ENCODE peak calls at places on chromosomes 4 and X, in seven cellular contexts. B, V, I, W, A, H and O are unnamed samples.

GRCh38 chrX:128759177-128759576 is 707.0 kb upstream of the ACTRT1 start:
- DNase-seq in B (no peak), V (no peak), I (no peak), W (no peak), A (no peak), H (no peak), O (no peak)

GRCh38 chr4:136505020-136505419 is 1027.3 kb downstream of the PCDH18 start:
- DNase-seq in B (no peak), V (no peak), I (no peak), W (no peak), A (no peak), H (no peak), O (no peak)

GRCh38 chr4:80475781-80476180 is 140.3 kb downstream of the CFAP299 start:
- DNase-seq in B (no peak), V (no peak), I (no peak), W (no peak), A (no peak), H (no peak), O (no peak)

GRCh38 chr4:151029537-151029936 is 14.5 kb upstream of the LRBA start:
- DNase-seq in B (no peak), V (no peak), I (no peak), W (no peak), A (no peak), H (no peak), O (no peak)

GRCh38 chr4:19532120-19532848 is 719.4 kb upstream of the SLIT2 start:
- DNase-seq in B (no peak), V (no peak), I (no peak), W (no peak), A (no peak), H (no peak), O (no peak)

GRCh38 chr4:151667025-151667424 is 93.8 kb downstream of the GATB start:
- DNase-seq in B (no peak), V (no peak), I (no peak), W (no peak), A (no peak), H (no peak), O (no peak)

GRCh38 chr4:104897297-104897645 is 249.4 kb upstream of the TET2 start:
- DNase-seq in B (no peak), V (no peak), I (no peak), W (no peak), A (no peak), H (no peak), O (no peak)

GRCh38 chr4:153509724-153510123 is 43.6 kb downstream of the TMEM131L start:
- DNase-seq in B (no peak), V (no peak), I (no peak), W (no peak), A (peak), H (no peak), O (no peak)

GRCh38 chr4:7894677-7895181 is 44.9 kb downstream of the AFAP1 start:
- DNase-seq in B (no peak), V (no peak), I (no peak), W (no peak), A (no peak), H (no peak), O (no peak)

GRCh38 chr4:68569466-68570121 is 6.5 kb downstream of the UGT2B17 start:
- DNase-seq in B (no peak), V (no peak), I (no peak), W (no peak), A (no peak), H (no peak), O (no peak)

GRCh38 chrX:41823402-41823801 is 99.4 kb downstream of the GPR82 start:
- DNase-seq in B (no peak), V (no peak), I (no peak), W (no peak), A (no peak), H (no peak), O (no peak)